ENCODE peak calls at places on chromosomes 11 and 22, in six cellular contexts. One of them, this sample, is unnamed.

GRCh38 chr11:130600139-130600538 is 151.7 kb downstream of the ADAMTS15 start:
- DNase-seq in GM12891: no peak
- DNase-seq in K562: no peak
- DNase-seq in HepG2: no peak
- DNase-seq in GM12878: no peak
- DNase-seq in H1: no peak
- DNase-seq in this sample: no peak

GRCh38 chr22:37169412-37169811 is 18.6 kb downstream of the C1QTNF6 start:
- DNase-seq in HepG2: no peak
- DNase-seq in GM12891: no peak
- DNase-seq in K562: no peak
- DNase-seq in GM12878: no peak
- DNase-seq in H1: no peak
- DNase-seq in this sample: no peak

GRCh38 chr11:57405271-57405890 is 14.9 kb upstream of the PRG2 start:
- DNase-seq in GM12878: no peak
- DNase-seq in HepG2: no peak
- DNase-seq in K562: no peak
- DNase-seq in H1: no peak
- DNase-seq in GM12891: no peak
- DNase-seq in this sample: no peak

GRCh38 chr22:49855491-49855911 is 1.9 kb downstream of the ZBED4 start:
- DNase-seq in GM12891: no peak
- DNase-seq in GM12878: no peak
- DNase-seq in HepG2: no peak
- DNase-seq in H1: no peak
- DNase-seq in K562: no peak
- DNase-seq in this sample: no peak

GRCh38 chr11:45100338-45100737 is 46.1 kb upstream of the PRDM11 start:
- DNase-seq in K562: peak
- DNase-seq in GM12878: no peak
- DNase-seq in GM12891: no peak
- DNase-seq in H1: peak
- DNase-seq in HepG2: no peak
- DNase-seq in this sample: no peak

GRCh38 chr11:112481431-112481830 is 220.8 kb upstream of the PLET1 start:
- DNase-seq in HepG2: no peak
- DNase-seq in GM12878: no peak
- DNase-seq in H1: no peak
- DNase-seq in GM12891: no peak
- DNase-seq in K562: no peak
- DNase-seq in this sample: no peak

GRCh38 chr11:84795698-84796097 is 831.4 kb downstream of the DLG2 start:
- DNase-seq in H1: no peak
- DNase-seq in GM12891: no peak
- DNase-seq in K562: no peak
- DNase-seq in GM12878: no peak
- DNase-seq in HepG2: no peak
- DNase-seq in this sample: no peak

GRCh38 chr22:50641696-50642607 is 14.0 kb upstream of the ARSA start:
- DNase-seq in HepG2: peak
- DNase-seq in GM12878: no peak
- DNase-seq in GM12891: no peak
- DNase-seq in H1: peak
- DNase-seq in K562: peak
- DNase-seq in this sample: no peak

GRCh38 chr22:39456262-39457046 is at the start of gene MGAT3:
- DNase-seq in GM12891: no peak
- DNase-seq in GM12878: no peak
- DNase-seq in HepG2: no peak
- DNase-seq in K562: no peak
- DNase-seq in H1: no peak
- DNase-seq in this sample: no peak

GRCh38 chr11:19817265-19817851 is 104.7 kb downstream of the NAV2 start:
- DNase-seq in K562: no peak
- DNase-seq in GM12878: no peak
- DNase-seq in GM12891: no peak
- DNase-seq in HepG2: no peak
- DNase-seq in H1: peak
- DNase-seq in this sample: no peak

GRCh38 chr11:125423247-125423849 is 72.7 kb downstream of the FEZ1 start:
- DNase-seq in GM12891: peak
- DNase-seq in K562: peak
- DNase-seq in HepG2: peak
- DNase-seq in GM12878: no peak
- DNase-seq in H1: no peak
- DNase-seq in this sample: no peak

GRCh38 chr11:17414992-17415391 is 26.5 kb upstream of the KCNJ11 start:
- DNase-seq in GM12878: no peak
- DNase-seq in H1: no peak
- DNase-seq in HepG2: no peak
- DNase-seq in K562: no peak
- DNase-seq in GM12891: no peak
- DNase-seq in this sample: no peak

GRCh38 chr11:119668685-119669084 is 60.3 kb downstream of the NECTIN1 start:
- DNase-seq in K562: no peak
- DNase-seq in H1: no peak
- DNase-seq in HepG2: no peak
- DNase-seq in GM12878: no peak
- DNase-seq in GM12891: no peak
- DNase-seq in this sample: no peak

GRCh38 chr11:77143405-77144020 is 15.5 kb downstream of the MYO7A start:
- DNase-seq in H1: no peak
- DNase-seq in HepG2: no peak
- DNase-seq in GM12891: no peak
- DNase-seq in GM12878: no peak
- DNase-seq in K562: no peak
- DNase-seq in this sample: no peak

DNA sequence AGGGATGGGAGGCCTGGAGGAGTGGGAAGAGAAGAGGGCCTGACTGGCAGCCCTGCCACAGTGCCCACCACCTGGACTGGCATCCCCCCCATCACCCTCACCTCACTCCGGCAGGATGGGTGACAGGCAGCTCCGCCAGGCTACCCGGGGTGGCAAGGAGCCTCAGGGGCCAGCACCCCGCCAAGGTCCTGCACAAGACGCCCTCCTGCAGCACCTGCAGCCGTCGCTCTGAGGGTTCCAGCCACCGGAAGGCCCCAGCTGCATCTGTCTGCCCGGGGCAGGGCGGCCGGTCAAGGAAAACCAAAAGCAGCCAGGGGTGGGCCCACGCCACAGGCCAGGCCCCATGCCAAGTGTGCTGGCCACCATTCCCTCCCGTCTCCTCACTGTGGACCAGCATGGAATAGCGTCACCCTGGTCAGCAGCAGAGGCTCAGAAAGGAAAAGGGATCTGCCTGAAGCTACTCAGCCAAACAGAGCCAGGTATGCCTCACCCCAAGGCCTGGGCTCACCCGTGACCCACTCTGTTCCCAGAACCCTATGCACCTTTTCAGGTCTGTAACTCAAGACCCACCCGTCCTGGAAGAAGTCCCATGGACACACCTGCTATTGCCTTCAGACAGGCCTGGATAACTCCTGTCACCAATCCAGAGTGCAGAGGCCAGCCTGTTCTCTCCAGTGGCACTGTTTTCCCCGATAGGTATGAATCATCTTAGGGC is 7.0 kb downstream of the RHBDD3 start:
- DNase-seq in H1: no peak
- DNase-seq in K562: no peak
- DNase-seq in GM12891: no peak
- DNase-seq in GM12878: no peak
- DNase-seq in HepG2: no peak
- DNase-seq in this sample: no peak
- TF ChIP-seq POLR2AphosphoS5 in H1: peak
- TF ChIP-seq POLR2AphosphoS5 in K562: no peak
- TF ChIP-seq POLR2AphosphoS5 in GM12891: peak
- TF ChIP-seq POLR2AphosphoS5 in GM12878: no peak
- TF ChIP-seq POLR2AphosphoS5 in HepG2: no peak
- TF ChIP-seq POLR2AphosphoS5 in this sample: peak

GRCh38 chr11:113871331-113871730 is 4.0 kb downstream of the USP28 start:
- DNase-seq in GM12891: no peak
- DNase-seq in GM12878: no peak
- DNase-seq in H1: no peak
- DNase-seq in K562: no peak
- DNase-seq in HepG2: no peak
- DNase-seq in this sample: no peak

GRCh38 chr11:113874920-113875413 is 405 bp downstream of the USP28 start:
- DNase-seq in HepG2: no peak
- DNase-seq in GM12891: no peak
- DNase-seq in K562: no peak
- DNase-seq in GM12878: no peak
- DNase-seq in H1: no peak
- DNase-seq in this sample: no peak

GRCh38 chr11:113874096-113874919 is 1.1 kb downstream of the USP28 start:
- DNase-seq in GM12891: peak
- DNase-seq in GM12878: no peak
- DNase-seq in HepG2: no peak
- DNase-seq in K562: peak
- DNase-seq in H1: no peak
- DNase-seq in this sample: no peak

GRCh38 chr11:113875414-113876073 is at the start of gene USP28:
- DNase-seq in HepG2: peak
- DNase-seq in K562: peak
- DNase-seq in GM12891: peak
- DNase-seq in H1: peak
- DNase-seq in GM12878: peak
- DNase-seq in this sample: peak

GRCh38 chr11:113873241-113873626 is 2.1 kb downstream of the USP28 start:
- DNase-seq in HepG2: no peak
- DNase-seq in H1: no peak
- DNase-seq in K562: no peak
- DNase-seq in GM12878: no peak
- DNase-seq in GM12891: no peak
- DNase-seq in this sample: no peak
- TF ChIP-seq POLR2A in HepG2: no peak
- TF ChIP-seq POLR2A in H1: no peak
- TF ChIP-seq POLR2A in K562: no peak
- TF ChIP-seq POLR2A in GM12878: no peak
- TF ChIP-seq POLR2A in GM12891: no peak
- TF ChIP-seq POLR2A in this sample: no peak

DNA sequence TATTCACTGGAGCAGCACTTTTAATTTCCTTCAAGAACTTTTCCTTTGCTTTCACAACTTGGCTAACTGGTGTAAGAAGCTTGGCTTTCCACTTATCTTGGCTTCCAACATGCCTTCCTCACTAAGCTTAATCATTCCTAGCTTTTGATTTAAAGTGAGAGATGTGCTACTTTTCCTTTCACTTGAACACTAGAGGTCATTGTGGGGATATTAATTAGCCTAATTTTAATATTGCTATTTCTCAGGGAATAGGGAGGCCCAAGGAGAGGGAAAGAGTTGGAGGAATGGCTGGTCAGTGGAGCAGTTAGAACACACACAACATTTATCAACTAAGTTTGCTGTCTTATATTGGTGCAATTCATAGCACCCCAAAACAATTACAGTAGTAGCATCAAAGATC is 24.6 kb upstream of the CCDC90B start:
- DNase-seq in K562: no peak
- DNase-seq in H1: no peak
- DNase-seq in GM12878: no peak
- DNase-seq in GM12891: no peak
- DNase-seq in HepG2: no peak
- DNase-seq in this sample: no peak
- TF ChIP-seq TAF1 in K562: no peak
- TF ChIP-seq TAF1 in H1: no peak
- TF ChIP-seq TAF1 in GM12878: no peak
- TF ChIP-seq TAF1 in GM12891: no peak
- TF ChIP-seq TAF1 in HepG2: no peak
- TF ChIP-seq TAF1 in this sample: no peak

DNA sequence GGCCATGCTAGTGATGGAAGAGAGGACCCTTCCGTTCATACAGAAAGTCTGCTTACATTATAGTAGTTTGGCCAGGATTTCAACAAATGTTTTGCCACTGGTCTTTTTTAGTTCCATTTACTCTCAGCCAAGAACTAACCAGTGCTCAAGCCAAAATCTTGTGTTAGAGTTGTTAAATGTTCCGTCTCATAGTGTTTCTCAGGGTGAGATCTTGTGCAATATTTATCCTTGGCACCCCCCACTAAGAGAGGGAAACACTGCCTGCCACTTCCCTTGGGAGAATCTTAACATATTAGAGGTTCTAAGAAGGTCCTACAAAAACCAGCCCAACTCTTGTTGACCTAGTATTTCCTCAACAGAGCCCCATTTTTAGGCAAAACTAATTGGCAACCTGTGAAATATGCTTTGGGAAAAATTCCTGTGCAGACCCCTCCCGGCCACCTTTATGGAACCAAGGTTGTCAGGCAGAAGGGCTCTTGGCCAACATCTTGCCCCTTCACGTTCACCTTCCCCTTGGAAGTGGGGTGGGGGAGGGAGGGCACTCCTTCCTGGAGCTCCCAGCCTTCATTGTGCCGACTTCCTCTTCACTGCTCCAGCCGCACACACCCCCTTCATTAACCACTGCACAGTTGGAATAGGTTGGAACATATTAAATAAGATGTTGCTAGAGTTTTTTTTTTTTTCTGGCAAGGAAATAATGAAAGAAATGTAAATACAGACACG is 173.2 kb upstream of the SORL1-AS1 start:
- DNase-seq in K562: no peak
- DNase-seq in HepG2: no peak
- DNase-seq in GM12891: no peak
- DNase-seq in H1: no peak
- DNase-seq in GM12878: no peak
- DNase-seq in this sample: no peak
- TF ChIP-seq POLR2AphosphoS5 in K562: no peak
- TF ChIP-seq POLR2AphosphoS5 in HepG2: no peak
- TF ChIP-seq POLR2AphosphoS5 in GM12891: no peak
- TF ChIP-seq POLR2AphosphoS5 in H1: no peak
- TF ChIP-seq POLR2AphosphoS5 in GM12878: no peak
- TF ChIP-seq POLR2AphosphoS5 in this sample: no peak

This sample was measured in GM12892.